ENCODE peak calls at places on chromosomes 11 and 22, in eight cellular contexts. U is GM12878, G is Right ventricle myocardium superior, A is memory B cell, V is lower lobe of right lung, W is RWPE2, R is aorta, P is right lobe of liver. M is an unnamed sample.

GRCh38 chr11:112412383-112412782 is 151.7 kb upstream of the PLET1 start:
- ATAC-seq in P (no peak), G (no peak), W (no peak), R (no peak), U (no peak), A (no peak), V (no peak), M (no peak)

GRCh38 chr11:36718481-36718880 is 120.4 kb upstream of the RAG2 start:
- ATAC-seq in W (no peak), V (no peak), A (no peak), G (no peak), R (no peak), U (no peak), P (no peak), M (no peak)

GRCh38 chr11:64285885-64286800 is 495 bp downstream of the GPR137 start:
- ATAC-seq in A (no peak), R (no peak), V (no peak), P (no peak), U (peak; percentile 31), G (no peak), W (peak; percentile 11), M (no peak)

GRCh38 chr22:39212721-39213376 is 31.9 kb downstream of the PDGFB start:
- ATAC-seq in V (peak; percentile 29), R (no peak), G (no peak), U (peak; percentile 35), W (peak; percentile 67), A (no peak), P (no peak), M (no peak)

GRCh38 chr11:57977709-57978108 is 46.0 kb upstream of the OR9Q1 start:
- ATAC-seq in R (no peak), V (peak; percentile 51), G (no peak), P (no peak), W (no peak), A (no peak), U (no peak), M (no peak)

GRCh38 chr11:110801328-110801727 is 89.1 kb upstream of the ARHGAP20 start:
- ATAC-seq in U (no peak), R (no peak), A (no peak), W (no peak), G (no peak), P (peak; percentile 45), V (no peak), M (no peak)

GRCh38 chr11:134140961-134141490 is 72.2 kb downstream of the JAM3 start:
- ATAC-seq in U (no peak), P (no peak), V (no peak), R (no peak), G (no peak), W (no peak), A (no peak), M (no peak)

GRCh38 chr11:89381094-89381493 is 110.1 kb downstream of the NOX4 start:
- ATAC-seq in U (no peak), R (peak; percentile 89), P (no peak), V (no peak), G (peak; percentile 38), A (no peak), W (peak; percentile 95), M (peak; percentile 83)

GRCh38 chr22:27129266-27129665 is 471.9 kb downstream of the MIAT start:
- ATAC-seq in P (no peak), W (peak; percentile 55), V (peak; percentile 14), U (no peak), R (no peak), A (no peak), G (peak; percentile 40), M (no peak)

GRCh38 chr22:49211176-49211575 is 616.5 kb downstream of the BRD1 start:
- ATAC-seq in V (no peak), U (no peak), W (no peak), A (no peak), R (no peak), P (no peak), G (no peak), M (no peak)

GRCh38 chr11:64258946-64259532 is 7.7 kb downstream of the PLCB3 start:
- ATAC-seq in W (no peak), U (no peak), G (no peak), V (no peak), R (no peak), A (no peak), P (no peak), M (no peak)

GRCh38 chr11:3028808-3029207 is 28.4 kb downstream of the CARS1 start:
- ATAC-seq in W (no peak), G (no peak), V (no peak), A (no peak), P (no peak), R (no peak), U (no peak), M (no peak)

GRCh38 chr11:112300094-112300786 is 39.6 kb upstream of the PLET1 start:
- ATAC-seq in R (no peak), P (no peak), G (no peak), A (no peak), U (no peak), V (peak; percentile 12), W (no peak), M (no peak)

GRCh38 chr11:6458352-6458751 is 15.4 kb downstream of the TRIM3 start:
- ATAC-seq in V (peak; percentile 86), R (no peak), G (no peak), W (peak; percentile 19), U (no peak), A (no peak), P (no peak), M (no peak)

GRCh38 chr11:94193288-94193687 is 64.6 kb downstream of the PANX1 start:
- ATAC-seq in R (no peak), A (no peak), V (no peak), G (no peak), U (no peak), W (peak; percentile 96), P (peak; percentile 76), M (no peak)

GRCh38 chr11:76173663-76174062 is 32.6 kb downstream of the WNT11 start:
- ATAC-seq in R (no peak), W (no peak), P (no peak), A (no peak), G (no peak), V (no peak), U (no peak), M (no peak)

GRCh38 chr11:2778630-2779498 is 79.1 kb upstream of the KCNQ1OT1 start:
- ATAC-seq in A (no peak), R (peak; percentile 88), P (peak; percentile 88), V (peak; percentile 89), U (peak; percentile 86), W (peak; percentile 82), G (peak; percentile 93), M (peak; percentile 90)

GRCh38 chr22:30309981-30310672 is 16.6 kb downstream of the TBC1D10A start:
- ATAC-seq in V (peak; percentile 87), W (no peak), U (peak; percentile 69), G (peak; percentile 53), R (peak; percentile 17), A (peak; percentile 30), P (peak; percentile 53), M (peak; percentile 78)

GRCh38 chr11:96168623-96169022 is 174.4 kb downstream of the MAML2 start:
- ATAC-seq in U (no peak), A (no peak), P (peak; percentile 65), G (peak; percentile 86), R (peak; percentile 85), V (peak; percentile 91), W (peak; percentile 98), M (peak; percentile 94)

GRCh38 chr11:68962527-68963250 is 18.1 kb downstream of the MRGPRD start:
- ATAC-seq in A (peak; percentile 79), P (peak; percentile 42), W (no peak), V (no peak), G (no peak), U (peak; percentile 45), R (no peak), M (no peak)

GRCh38 chr22:49417326-49417725 is 410.3 kb downstream of the BRD1 start:
- ATAC-seq in A (no peak), G (no peak), W (no peak), R (no peak), V (no peak), U (no peak), P (no peak), M (no peak)

GRCh38 chr22:19886605-19887250 is 32.1 kb upstream of the GNB1L start:
- ATAC-seq in U (no peak), W (peak; percentile 34), P (peak; percentile 38), A (peak; percentile 65), R (peak; percentile 47), V (peak; percentile 67), G (peak; percentile 35), M (peak; percentile 56)

GRCh38 chr11:7448126-7448525 is 37.2 kb upstream of the OLFML1 start:
- ATAC-seq in A (no peak), U (no peak), V (no peak), W (no peak), G (no peak), P (no peak), R (no peak), M (no peak)

M was measured in gastroesophageal sphincter.